ENCODE peak calls at places on chromosomes 6 and 20, in six cellular contexts. D is prostate gland, V is tibial nerve, O is sigmoid colon, P is IMR-90, G is body of pancreas. Q is an unnamed sample.

GRCh38 chr20:1941226-1941625 is 46.0 kb downstream of the SIRPA start:
- DNase-seq in O (peak), P (peak), V (no peak), G (no peak), D (peak), Q (peak)

GRCh38 chr6:149863846-149864577 is at the start of gene LRP11:
- DNase-seq in G (peak), P (peak), D (peak), V (peak), O (peak), Q (peak)

GRCh38 chr20:5848711-5849505 is 98.7 kb downstream of the SHLD1 start:
- DNase-seq in G (no peak), V (no peak), P (peak), D (no peak), O (no peak), Q (no peak)

GRCh38 chr20:4443016-4443415 is 278.7 kb upstream of the PRND start:
- DNase-seq in G (no peak), V (no peak), D (no peak), P (no peak), O (no peak), Q (no peak)

GRCh38 chr6:104711371-104711770 is 148.3 kb downstream of the HACE1 start:
- DNase-seq in P (peak), V (no peak), O (no peak), D (no peak), G (no peak), Q (no peak)

GRCh38 chr6:142207265-142207877 is 60.3 kb downstream of the VTA1 start:
- DNase-seq in G (peak), V (no peak), D (peak), O (no peak), P (peak), Q (peak)

GRCh38 chr6:7401103-7401502 is 11.5 kb downstream of the RIOK1 start:
- DNase-seq in P (peak), O (no peak), G (no peak), V (no peak), D (no peak), Q (no peak)

GRCh38 chr6:73774311-73774766 is 78.3 kb downstream of the CD109 start:
- DNase-seq in G (peak), P (peak), O (peak), V (peak), D (no peak), Q (peak)

GRCh38 chr20:63087872-63088680 is 81.3 kb upstream of the BHLHE23 start:
- DNase-seq in P (no peak), D (no peak), G (peak), V (no peak), O (peak), Q (peak)

GRCh38 chr6:113047932-113048331 is 700.8 kb downstream of the RFPL4B start:
- DNase-seq in G (no peak), V (no peak), O (no peak), D (no peak), P (no peak), Q (no peak)

GRCh38 chr20:50085481-50086365 is 27.2 kb downstream of the UBE2V1 start:
- DNase-seq in P (peak), V (peak), D (peak), G (peak), O (no peak), Q (peak)

GRCh38 chr6:37056439-37057127 is 51.1 kb downstream of the FGD2 start:
- DNase-seq in D (peak), G (no peak), P (peak), V (no peak), O (no peak), Q (no peak)

GRCh38 chr20:36439040-36439730 is 102.1 kb upstream of the MYL9 start:
- DNase-seq in V (peak), O (no peak), G (peak), P (peak), D (peak), Q (no peak)

GRCh38 chr20:48002517-48002970 is 217.3 kb upstream of the SULF2 start:
- DNase-seq in G (no peak), D (no peak), V (no peak), P (no peak), O (no peak), Q (no peak)

GRCh38 chr6:145530454-145530853 is 204.9 kb downstream of the EPM2A start:
- DNase-seq in G (no peak), P (no peak), O (no peak), V (no peak), D (no peak), Q (no peak)

GRCh38 chr6:78251930-78252329 is 599.1 kb downstream of the MEI4 start:
- DNase-seq in G (no peak), V (no peak), D (no peak), P (no peak), O (no peak), Q (no peak)

GRCh38 chr6:147664092-147664491 is 155.6 kb downstream of the SAMD5 start:
- DNase-seq in P (no peak), G (no peak), V (no peak), D (no peak), O (no peak), Q (no peak)

GRCh38 chr20:51457281-51457932 is 85.1 kb downstream of the NFATC2 start:
- DNase-seq in G (peak), V (peak), P (peak), D (peak), O (peak), Q (peak)

GRCh38 chr6:42909835-42910234 is 6.0 kb upstream of the PTCRA start:
- DNase-seq in D (no peak), G (no peak), O (no peak), P (no peak), V (no peak), Q (no peak)

GRCh38 chr6:126076992-126077664 is 90.8 kb downstream of the TRMT11 start:
- DNase-seq in G (no peak), O (peak), P (no peak), V (peak), D (no peak), Q (peak)

GRCh38 chr6:110329729-110330436 is 28.3 kb downstream of the METTL24 start:
- DNase-seq in P (peak), G (peak), D (no peak), O (peak), V (no peak), Q (no peak)

GRCh38 chr6:111812080-111813038 is 60.9 kb downstream of the FYN start:
- DNase-seq in V (no peak), G (no peak), D (no peak), O (no peak), P (no peak), Q (no peak)

GRCh38 chr6:110548124-110548847 is 71.9 kb upstream of the SLC22A16 start:
- DNase-seq in D (no peak), G (no peak), P (no peak), V (no peak), O (no peak), Q (no peak)

GRCh38 chr20:2692886-2693285 is 306 bp downstream of the EBF4 start:
- DNase-seq in G (no peak), P (no peak), V (no peak), O (peak), D (no peak), Q (no peak)

GRCh38 chr6:113055086-113055485 is 708.0 kb downstream of the RFPL4B start:
- DNase-seq in V (no peak), O (no peak), P (no peak), D (no peak), G (no peak), Q (no peak)

GRCh38 chr6:131807644-131808459 is at the start of gene ENPP1:
- DNase-seq in O (peak), P (peak), D (peak), V (peak), G (peak), Q (peak)

GRCh38 chr6:118297821-118298220 is 250.3 kb upstream of the PLN start:
- DNase-seq in V (no peak), D (no peak), P (no peak), O (no peak), G (no peak), Q (no peak)

GRCh38 chr6:120211955-120212792 is 862.6 kb upstream of the MAN1A1 start:
- DNase-seq in O (no peak), G (no peak), D (no peak), P (no peak), V (no peak), Q (no peak)

GRCh38 chr6:36976509-36976908 is 9.5 kb downstream of the MTCH1 start:
- DNase-seq in V (no peak), P (no peak), O (no peak), G (no peak), D (no peak), Q (no peak)

GRCh38 chr20:64112691-64113443 is 5.5 kb upstream of the NPBWR2 start:
- DNase-seq in V (no peak), P (no peak), O (peak), G (peak), D (no peak), Q (no peak)

GRCh38 chr6:87572031-87572430 is 17.8 kb downstream of the RARS2 start:
- DNase-seq in P (peak), O (no peak), V (no peak), D (no peak), G (no peak), Q (no peak)
- H3K27ac ChIP-seq in P (no peak), O (no peak), V (no peak), D (peak), G (no peak), Q (peak)

DNA sequence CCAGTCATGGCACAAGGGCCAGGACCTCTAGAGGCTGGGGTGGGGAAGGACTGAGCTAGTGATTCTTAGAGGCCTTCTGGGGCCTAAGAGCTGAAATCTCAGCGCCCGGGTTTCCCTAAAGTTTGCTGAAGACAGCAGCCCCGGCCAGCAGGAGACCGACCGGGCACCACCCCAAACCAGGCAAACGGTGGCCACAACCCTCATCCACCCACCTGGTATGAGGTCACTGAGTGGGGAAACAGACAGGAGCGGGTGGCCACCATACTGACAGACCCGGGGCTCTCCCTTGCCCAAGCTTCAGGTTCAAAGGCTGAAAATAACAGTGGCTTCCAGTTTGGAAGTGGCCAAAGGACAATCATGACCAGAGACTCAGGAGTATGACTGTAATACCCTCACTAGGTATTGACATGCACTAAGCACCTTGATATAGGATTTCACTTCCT is 35.0 kb upstream of the ID1 start:
- DNase-seq in G (no peak), D (no peak), P (no peak), O (peak), V (no peak), Q (no peak)
- TF ChIP-seq POLR2A in G (no peak), D (no peak), P (no peak), O (no peak), V (no peak), Q (no peak)

GRCh38 chr20:54129350-54129749 is 44.4 kb downstream of the CYP24A1 start:
- DNase-seq in G (no peak), V (no peak), O (no peak), P (no peak), D (no peak), Q (no peak)
- H3K27ac ChIP-seq in G (no peak), V (no peak), O (no peak), P (no peak), D (no peak), Q (no peak)

GRCh38 chr20:31720486-31721407 is 1.9 kb downstream of the BCL2L1 start:
- DNase-seq in G (peak), V (no peak), D (no peak), P (no peak), O (no peak), Q (no peak)
- TF ChIP-seq POLR2A in G (no peak), V (peak), D (no peak), P (no peak), O (no peak), Q (no peak)

DNA sequence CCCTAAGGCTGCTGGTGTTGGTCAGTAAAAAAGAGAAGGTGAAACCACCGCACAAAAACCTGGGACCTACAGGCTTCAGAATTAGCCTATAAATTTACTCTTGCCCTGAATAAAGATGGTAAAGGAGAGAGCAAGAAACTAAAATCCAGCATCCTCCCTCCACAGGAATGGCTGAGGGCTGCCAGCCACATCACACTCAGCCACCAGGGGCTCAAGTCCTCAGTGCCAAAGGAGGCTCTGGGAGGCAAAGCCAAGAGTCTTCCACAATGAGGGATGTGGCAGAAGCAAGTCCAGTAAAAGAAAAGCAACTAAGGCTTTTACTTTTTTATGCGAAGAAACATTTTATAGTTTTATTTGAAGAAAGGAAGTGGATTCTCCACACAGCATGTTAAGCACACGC is 219.5 kb upstream of the SSTR4 start:
- DNase-seq in D (no peak), G (no peak), P (no peak), V (no peak), O (no peak), Q (no peak)
- H3K27ac ChIP-seq in D (no peak), G (no peak), P (no peak), V (no peak), O (no peak), Q (no peak)

Q was measured in uterus.